ENCODE peak calls at places on chromosome 18, in seven cellular contexts. X is AG09309, M is pancreas, O is thoracic aorta, R is epithelial cell of esophagus, P is fibroblast of mammary gland, B is mucosa of descending colon. K is an unnamed sample.

GRCh38 chr18:25345432-25345831 is 6.5 kb downstream of the ZNF521 start:
- DNase-seq in X (no peak), M (no peak), O (no peak), R (no peak), P (peak), B (no peak), K (no peak)

GRCh38 chr18:28831476-28831875 is 654.5 kb upstream of the CDH2 start:
- DNase-seq in X (no peak), M (no peak), O (no peak), R (no peak), P (peak), B (no peak), K (no peak)

GRCh38 chr18:7871560-7872456 is 304.7 kb downstream of the PTPRM start:
- DNase-seq in X (no peak), M (no peak), O (no peak), R (peak), P (peak), B (no peak), K (peak)

GRCh38 chr18:25067291-25068050 is 284.5 kb downstream of the ZNF521 start:
- DNase-seq in X (no peak), M (no peak), O (no peak), R (no peak), P (no peak), B (no peak), K (no peak)

GRCh38 chr18:48838921-48839818 is 111.6 kb downstream of the SMAD7 start:
- DNase-seq in X (peak), M (no peak), O (no peak), R (peak), P (peak), B (no peak), K (peak)

GRCh38 chr18:70276416-70277145 is 12.3 kb upstream of the SOCS6 start:
- DNase-seq in X (no peak), M (no peak), O (no peak), R (peak), P (no peak), B (no peak), K (no peak)

GRCh38 chr18:62773691-62774090 is 58.4 kb downstream of the PHLPP1 start:
- DNase-seq in X (no peak), M (no peak), O (no peak), R (no peak), P (no peak), B (no peak), K (no peak)

GRCh38 chr18:45920367-45920766 is 46.8 kb downstream of the EPG5 start:
- DNase-seq in X (peak), M (peak), O (peak), R (peak), P (peak), B (peak), K (peak)

GRCh38 chr18:22585821-22586220 is 168.1 kb upstream of the CTAGE1 start:
- DNase-seq in X (no peak), M (no peak), O (no peak), R (peak), P (no peak), B (no peak), K (no peak)

GRCh38 chr18:2846241-2846637 is 567 bp upstream of the EMILIN2 start:
- DNase-seq in X (no peak), M (peak), O (no peak), R (no peak), P (peak), B (peak), K (peak)

GRCh38 chr18:54296017-54296416 is 26.7 kb downstream of the POLI start:
- DNase-seq in X (no peak), M (no peak), O (no peak), R (peak), P (peak), B (no peak), K (peak)

GRCh38 chr18:64322189-64322588 is 173.3 kb upstream of the LINC00305 start:
- DNase-seq in X (no peak), M (no peak), O (no peak), R (no peak), P (no peak), B (no peak), K (no peak)

GRCh38 chr18:56165601-56166355 is 472.6 kb downstream of the TXNL1 start:
- DNase-seq in X (no peak), M (peak), O (no peak), R (no peak), P (no peak), B (no peak), K (no peak)

GRCh38 chr18:48897531-48897930 is 53.2 kb downstream of the SMAD7 start:
- DNase-seq in X (no peak), M (no peak), O (no peak), R (no peak), P (peak), B (no peak), K (peak)

GRCh38 chr18:49625021-49625691 is 63.3 kb downstream of the LIPG start:
- DNase-seq in X (no peak), M (no peak), O (no peak), R (no peak), P (peak), B (no peak), K (no peak)

GRCh38 chr18:79384151-79384807 is 11.5 kb upstream of the NFATC1 start:
- DNase-seq in X (no peak), M (no peak), O (no peak), R (no peak), P (no peak), B (no peak), K (no peak)

GRCh38 chr18:57210101-57210661 is 63.3 kb downstream of the BOD1L2 start:
- DNase-seq in X (peak), M (peak), O (no peak), R (peak), P (peak), B (peak), K (peak)

GRCh38 chr18:62954341-62954740 is 239.0 kb downstream of the PHLPP1 start:
- DNase-seq in X (no peak), M (no peak), O (no peak), R (peak), P (peak), B (no peak), K (no peak)

GRCh38 chr18:23499571-23499889 is 3.8 kb upstream of the RMC1 start:
- DNase-seq in X (no peak), M (no peak), O (no peak), R (no peak), P (no peak), B (no peak), K (no peak)

GRCh38 chr18:57837917-57838548 is 34.9 kb upstream of the ATP8B1 start:
- DNase-seq in X (no peak), M (no peak), O (no peak), R (no peak), P (no peak), B (no peak), K (peak)

GRCh38 chr18:24817150-24818068 is 357.0 kb downstream of the HRH4 start:
- DNase-seq in X (no peak), M (no peak), O (no peak), R (no peak), P (no peak), B (no peak), K (no peak)

GRCh38 chr18:79393181-79393598 is 2.5 kb upstream of the NFATC1 start:
- DNase-seq in X (no peak), M (no peak), O (no peak), R (peak), P (no peak), B (no peak), K (no peak)

GRCh38 chr18:59556265-59556664 is 141.0 kb downstream of the CCBE1 start:
- DNase-seq in X (no peak), M (no peak), O (no peak), R (peak), P (peak), B (no peak), K (peak)

GRCh38 chr18:76937597-76937996 is 115.2 kb downstream of the ZNF236 start:
- DNase-seq in X (no peak), M (no peak), O (no peak), R (no peak), P (no peak), B (no peak), K (no peak)
- TF ChIP-seq CTCF in X (peak), M (no peak), O (no peak), R (no peak), P (no peak), B (no peak), K (no peak)

GRCh38 chr18:9513971-9514512 is 38.7 kb downstream of the RALBP1 start:
- DNase-seq in X (no peak), M (no peak), O (no peak), R (peak), P (peak), B (no peak), K (peak)
- H3K4me3 ChIP-seq in X (no peak), M (no peak), O (no peak), R (no peak), P (no peak), B (no peak), K (no peak)

DNA sequence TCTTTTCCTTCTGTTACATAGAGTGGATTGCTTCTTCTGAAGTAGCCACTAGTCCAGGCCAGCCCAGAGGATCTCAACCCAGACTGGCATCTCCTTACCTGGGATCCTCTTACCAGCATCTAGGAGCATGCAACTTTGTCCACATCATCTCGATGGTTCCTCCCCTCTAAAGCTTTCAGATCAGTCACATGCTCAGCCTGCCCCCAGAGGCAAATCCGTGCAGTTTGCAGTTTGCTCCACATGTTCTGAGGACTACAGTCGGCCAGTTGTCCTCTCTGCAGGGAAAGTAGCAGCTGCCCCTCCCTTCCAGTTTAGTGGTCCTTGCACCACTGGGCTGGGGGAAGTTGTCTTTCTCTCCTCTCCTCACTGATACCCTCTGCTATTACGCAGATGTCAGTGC is 259.8 kb upstream of the APCDD1 start:
- DNase-seq in X (no peak), M (no peak), O (no peak), R (no peak), P (peak), B (no peak), K (no peak)
- TF ChIP-seq CTCF in X (no peak), M (no peak), O (no peak), R (no peak), P (no peak), B (no peak), K (peak)

GRCh38 chr18:47150029-47150823 is at the start of gene HDHD2:
- DNase-seq in X (peak), M (peak), O (peak), R (peak), P (peak), B (peak), K (peak)

GRCh38 chr18:47149457-47150028 is 757 bp downstream of the HDHD2 start:
- DNase-seq in X (no peak), M (no peak), O (no peak), R (peak), P (peak), B (peak), K (no peak)

GRCh38 chr18:47150824-47151366 is 595 bp upstream of the HDHD2 start:
- DNase-seq in X (no peak), M (peak), O (no peak), R (peak), P (peak), B (peak), K (no peak)

DNA sequence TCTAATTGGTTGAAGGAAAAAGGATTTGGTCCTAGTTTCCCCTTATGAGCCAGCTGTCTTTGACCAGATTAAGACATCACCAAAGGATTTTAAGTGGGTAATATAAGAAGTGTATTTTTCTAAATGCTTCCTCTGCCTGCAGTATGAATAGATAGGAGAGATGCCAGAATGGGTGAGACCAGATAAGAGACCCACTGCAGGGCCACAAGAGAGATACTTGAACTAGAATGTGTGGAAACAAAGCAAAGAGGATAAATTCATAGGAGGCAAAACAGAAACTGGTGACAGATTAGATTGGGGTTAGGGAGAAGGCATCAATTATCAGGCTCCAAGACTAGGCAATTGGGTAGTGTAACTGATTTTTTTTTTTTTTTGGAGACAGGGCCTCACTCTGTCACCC is 1.2 kb upstream of the HDHD2 start:
- DNase-seq in X (no peak), M (no peak), O (no peak), R (no peak), P (no peak), B (no peak), K (no peak)
- H3K4me3 ChIP-seq in X (no peak), M (no peak), O (peak), R (peak), P (peak), B (no peak), K (peak)

GRCh38 chr18:36848609-36849008 is 19.7 kb downstream of the KIAA1328 start:
- DNase-seq in X (no peak), M (no peak), O (no peak), R (no peak), P (no peak), B (no peak), K (no peak)

GRCh38 chr18:36849288-36850011 is 20.5 kb downstream of the KIAA1328 start:
- DNase-seq in X (no peak), M (no peak), O (no peak), R (no peak), P (peak), B (no peak), K (peak)

GRCh38 chr18:36856815-36857214 is 27.9 kb downstream of the KIAA1328 start:
- DNase-seq in X (no peak), M (no peak), O (no peak), R (no peak), P (no peak), B (no peak), K (no peak)

GRCh38 chr18:36850527-36851201 is 21.7 kb downstream of the KIAA1328 start:
- DNase-seq in X (peak), M (no peak), O (no peak), R (peak), P (peak), B (no peak), K (peak)

DNA sequence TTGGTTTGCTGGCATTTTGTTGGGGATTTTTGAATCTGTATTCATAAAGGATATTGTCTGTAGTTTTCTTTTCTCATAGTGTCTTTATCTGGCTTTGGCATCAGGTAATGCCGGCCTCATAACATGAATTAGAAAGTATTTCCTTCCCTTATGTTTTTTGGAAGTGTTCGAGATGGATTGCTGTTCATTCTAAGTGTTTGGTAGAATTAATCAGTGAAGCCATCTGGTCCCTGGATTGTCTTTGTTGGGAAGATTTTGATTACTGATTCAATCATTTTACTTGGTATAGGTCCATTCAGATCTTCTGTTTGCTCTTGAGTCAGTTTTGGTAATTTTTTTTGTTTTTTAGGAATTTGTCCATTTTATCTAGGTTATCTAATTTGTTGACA is 22.3 kb downstream of the KIAA1328 start:
- DNase-seq in X (no peak), M (no peak), O (no peak), R (no peak), P (no peak), B (no peak), K (no peak)
- TF ChIP-seq CTCF in X (no peak), M (no peak), O (no peak), R (no peak), P (no peak), B (no peak), K (no peak)

GRCh38 chr18:52339891-52340371 is at the start of gene DCC:
- DNase-seq in X (no peak), M (peak), O (no peak), R (peak), P (peak), B (peak), K (peak)

GRCh38 chr18:52343138-52343537 is 3.1 kb downstream of the DCC start:
- DNase-seq in X (no peak), M (no peak), O (no peak), R (no peak), P (no peak), B (no peak), K (peak)

GRCh38 chr18:52341617-52342381 is 1.8 kb downstream of the DCC start:
- DNase-seq in X (no peak), M (no peak), O (no peak), R (peak), P (no peak), B (peak), K (peak)

GRCh38 chr18:52343731-52344340 is 3.8 kb downstream of the DCC start:
- DNase-seq in X (no peak), M (no peak), O (no peak), R (no peak), P (no peak), B (no peak), K (no peak)

GRCh38 chr18:52340466-52341378 is 725 bp downstream of the DCC start:
- DNase-seq in X (no peak), M (no peak), O (no peak), R (no peak), P (no peak), B (no peak), K (peak)
- H3K4me3 ChIP-seq in X (no peak), M (no peak), O (peak), R (no peak), P (no peak), B (no peak), K (no peak)

GRCh38 chr18:31610841-31611240 is 19.2 kb downstream of the TTR start:
- DNase-seq in X (no peak), M (no peak), O (no peak), R (peak), P (peak), B (peak), K (peak)
- TF ChIP-seq CTCF in X (no peak), M (no peak), O (no peak), R (peak), P (peak), B (no peak), K (peak)

GRCh38 chr18:69250305-69251151 is 150.2 kb upstream of the DOK6 start:
- DNase-seq in X (peak), M (no peak), O (no peak), R (peak), P (peak), B (no peak), K (peak)
- H3K4me3 ChIP-seq in X (no peak), M (no peak), O (no peak), R (no peak), P (no peak), B (no peak), K (no peak)

K was measured in fibroblast of pulmonary artery.